ENCODE peak calls at places on chromosomes 16 and 17, in nine cellular contexts. I is left ventricle myocardium inferior; V is NCI-H774; U is NCI-H2171; Z is stimulated activated effector memory CD8-positive, alpha-beta T cell treated with anti-CD3 and anti-CD28 coated beads, Interleukin-12 subunit alpha, Interleukin-12 subunit beta, amount 100 ng/mL, for 72 hours; X is T-helper 1 cell; P is astrocyte of the spinal cord; K is sigmoid colon; B is AG04450. G is an unnamed sample.

GRCh38 chr17:58323420-58324408 is 4.9 kb downstream of the TSPOAP1 start:
- DNase-seq in I (no peak), V (no peak), U (no peak), Z (no peak), X (no peak), P (no peak), K (no peak), B (no peak), G (no peak)

GRCh38 chr17:954431-955164 is 25.0 kb downstream of the NXN start:
- DNase-seq in I (no peak), V (no peak), U (no peak), Z (no peak), X (no peak), P (peak), K (no peak), B (peak), G (no peak)

GRCh38 chr16:24070851-24071250 is 185.3 kb upstream of the CACNG3 start:
- DNase-seq in I (no peak), V (no peak), U (no peak), Z (no peak), X (peak), P (no peak), K (no peak), B (no peak), G (no peak)

GRCh38 chr16:27982184-27982583 is 81.3 kb downstream of the GSG1L start:
- DNase-seq in I (no peak), V (no peak), U (peak), Z (no peak), X (no peak), P (no peak), K (no peak), B (no peak), G (no peak)

GRCh38 chr17:7574176-7574953 is 5.1 kb upstream of the CD68 start:
- DNase-seq in I (no peak), V (no peak), U (no peak), Z (no peak), X (no peak), P (peak), K (no peak), B (no peak), G (no peak)

GRCh38 chr16:88759245-88759975 is 25.6 kb downstream of the PIEZO1 start:
- DNase-seq in I (no peak), V (no peak), U (no peak), Z (no peak), X (peak), P (peak), K (peak), B (no peak), G (peak)

GRCh38 chr17:63601439-63602371 is 1.0 kb downstream of the TACO1 start:
- DNase-seq in I (no peak), V (no peak), U (no peak), Z (no peak), X (no peak), P (peak), K (no peak), B (no peak), G (no peak)

GRCh38 chr17:38418693-38419507 is 9.4 kb upstream of the ARHGAP23 start:
- DNase-seq in I (no peak), V (no peak), U (no peak), Z (no peak), X (no peak), P (no peak), K (no peak), B (no peak), G (no peak)

GRCh38 chr17:17041018-17041521 is 1.2 kb upstream of the MPRIP start:
- DNase-seq in I (no peak), V (no peak), U (peak), Z (no peak), X (no peak), P (no peak), K (no peak), B (no peak), G (no peak)

GRCh38 chr16:64417711-64418227 is 704.1 kb downstream of the CDH11 start:
- DNase-seq in I (no peak), V (no peak), U (no peak), Z (no peak), X (no peak), P (peak), K (no peak), B (no peak), G (no peak)

GRCh38 chr16:16120382-16121184 is 102.7 kb downstream of the ABCC6 start:
- DNase-seq in I (peak), V (peak), U (peak), Z (no peak), X (no peak), P (no peak), K (peak), B (no peak), G (no peak)

GRCh38 chr17:42409467-42410351 is 13.3 kb downstream of the CAVIN1 start:
- DNase-seq in I (peak), V (no peak), U (no peak), Z (no peak), X (no peak), P (peak), K (peak), B (peak), G (no peak)

GRCh38 chr16:67543036-67543435 is 14.4 kb downstream of the RIPOR1 start:
- DNase-seq in I (no peak), V (no peak), U (no peak), Z (no peak), X (no peak), P (no peak), K (no peak), B (no peak), G (no peak)

GRCh38 chr17:33709881-33710280 is 416.8 kb upstream of the ASIC2 start:
- DNase-seq in I (no peak), V (no peak), U (no peak), Z (no peak), X (no peak), P (no peak), K (no peak), B (no peak), G (no peak)

GRCh38 chr16:81036751-81037350 is 1.2 kb downstream of the ATMIN start:
- DNase-seq in I (no peak), V (no peak), U (no peak), Z (no peak), X (no peak), P (no peak), K (no peak), B (no peak), G (no peak)

GRCh38 chr17:4631836-4632582 is 9.5 kb downstream of the ALOX15 start:
- DNase-seq in I (no peak), V (no peak), U (no peak), Z (no peak), X (no peak), P (peak), K (no peak), B (no peak), G (no peak)

GRCh38 chr16:73191111-73192046 is 143.5 kb upstream of the ZFHX3 start:
- DNase-seq in I (no peak), V (no peak), U (no peak), Z (no peak), X (no peak), P (no peak), K (no peak), B (no peak), G (no peak)

GRCh38 chr16:85853641-85854545 is 45.1 kb upstream of the IRF8 start:
- DNase-seq in I (no peak), V (no peak), U (no peak), Z (no peak), X (no peak), P (no peak), K (peak), B (no peak), G (no peak)

GRCh38 chr16:49399594-49400364 is 26.2 kb downstream of the C16orf78 start:
- DNase-seq in I (no peak), V (no peak), U (no peak), Z (no peak), X (no peak), P (no peak), K (no peak), B (no peak), G (no peak)

GRCh38 chr17:80969674-80970043 is 22.0 kb upstream of the CHMP6 start:
- DNase-seq in I (no peak), V (no peak), U (no peak), Z (no peak), X (no peak), P (no peak), K (no peak), B (no peak), G (no peak)

GRCh38 chr17:75658237-75658636 is 8.7 kb downstream of the RECQL5 start:
- DNase-seq in I (no peak), V (no peak), U (no peak), Z (no peak), X (no peak), P (no peak), K (no peak), B (no peak), G (no peak)

GRCh38 chr16:23362460-23363317 is 60.6 kb downstream of the SCNN1B start:
- DNase-seq in I (no peak), V (peak), U (peak), Z (no peak), X (no peak), P (no peak), K (peak), B (no peak), G (no peak)

GRCh38 chr16:10971560-10971961 is 27.2 kb downstream of the CLEC16A start:
- DNase-seq in I (no peak), V (peak), U (peak), Z (no peak), X (peak), P (peak), K (peak), B (peak), G (peak)

GRCh38 chr16:48918520-48919258 is 308.7 kb upstream of the N4BP1 start:
- DNase-seq in I (no peak), V (no peak), U (no peak), Z (no peak), X (no peak), P (no peak), K (no peak), B (no peak), G (no peak)

GRCh38 chr16:82396509-82396908 is 226.5 kb upstream of the MPHOSPH6 start:
- DNase-seq in I (no peak), V (no peak), U (no peak), Z (no peak), X (no peak), P (no peak), K (no peak), B (no peak), G (no peak)

GRCh38 chr16:11329080-11329491 is 16.2 kb upstream of the RMI2 start:
- DNase-seq in I (no peak), V (no peak), U (no peak), Z (no peak), X (no peak), P (peak), K (no peak), B (no peak), G (no peak)

GRCh38 chr17:45946841-45947256 is 52.2 kb upstream of the STH start:
- DNase-seq in I (no peak), V (no peak), U (no peak), Z (no peak), X (no peak), P (no peak), K (no peak), B (no peak), G (no peak)

GRCh38 chr16:7345423-7345822 is 12.8 kb downstream of the RBFOX1 start:
- DNase-seq in I (peak), V (no peak), U (no peak), Z (no peak), X (no peak), P (no peak), K (no peak), B (no peak), G (no peak)

GRCh38 chr17:75753193-75753513 is 11.8 kb downstream of the GALK1 start:
- DNase-seq in I (no peak), V (no peak), U (no peak), Z (no peak), X (no peak), P (no peak), K (no peak), B (no peak), G (no peak)

GRCh38 chr17:47810200-47810821 is 11.3 kb downstream of the OSBPL7 start:
- DNase-seq in I (no peak), V (no peak), U (no peak), Z (no peak), X (no peak), P (peak), K (peak), B (peak), G (no peak)

GRCh38 chr17:60231691-60232090 is 81.9 kb downstream of the CA4 start:
- DNase-seq in I (no peak), V (no peak), U (no peak), Z (no peak), X (no peak), P (peak), K (no peak), B (no peak), G (no peak)

GRCh38 chr16:7268182-7268581 is 64.5 kb upstream of the RBFOX1 start:
- DNase-seq in I (no peak), V (peak), U (no peak), Z (no peak), X (no peak), P (no peak), K (no peak), B (no peak), G (no peak)

GRCh38 chr16:57657228-57657627 is 10.9 kb upstream of the ADGRG3 start:
- DNase-seq in I (no peak), V (no peak), U (no peak), Z (no peak), X (no peak), P (no peak), K (no peak), B (no peak), G (no peak)

G was measured in CD8-positive, alpha-beta memory T cell.